ENCODE peak calls at places on chromosomes 12 and 14, in seven cellular contexts. S is stimulated activated CD8-positive, alpha-beta memory T cell treated with anti-CD3 and anti-CD28 coated beads, Interleukin-4, amount 100 ng/mL, for 1 hour; F is fibroblast of lung; W is NB4; L is stimulated activated naive CD8-positive, alpha-beta T cell treated with anti-CD3 and anti-CD28 coated beads, Interleukin-15, amount 100 ng/mL, for 72 hours; N is right cardiac atrium; H is cardiac fibroblast. Q is an unnamed sample.

GRCh38 chr12:46071335-46071734 is 81.0 kb upstream of the SCAF11 start:
- DNase-seq in F (no peak), W (no peak), S (no peak), N (no peak), L (no peak), H (no peak), Q (no peak)

GRCh38 chr12:96140110-96140509 is 54.1 kb upstream of the ELK3 start:
- DNase-seq in L (no peak), F (no peak), N (no peak), W (peak; percentile 75), S (no peak), H (peak; percentile 76), Q (peak; percentile 34)

GRCh38 chr12:132352896-132353800 is 23.8 kb upstream of the GALNT9 start:
- DNase-seq in S (no peak), H (no peak), W (peak; percentile 45), L (no peak), F (no peak), N (no peak), Q (no peak)

GRCh38 chr14:76564471-76565119 is 188.7 kb downstream of the ESRRB start:
- DNase-seq in H (no peak), F (no peak), W (peak; percentile 45), S (no peak), N (no peak), L (no peak), Q (no peak)

GRCh38 chr14:80136358-80136757 is 74.9 kb downstream of the DIO2 start:
- DNase-seq in F (no peak), S (no peak), N (no peak), L (no peak), W (peak; percentile 40), H (peak; percentile 6), Q (no peak)

GRCh38 chr14:64279719-64280668 is 14.2 kb downstream of the ESR2 start:
- DNase-seq in L (peak; percentile 10), N (no peak), F (no peak), W (no peak), H (peak; percentile 6), S (no peak), Q (no peak)

GRCh38 chr12:81141220-81141619 is 63.3 kb downstream of the ACSS3 start:
- DNase-seq in N (no peak), W (no peak), F (no peak), H (no peak), S (no peak), L (no peak), Q (no peak)

GRCh38 chr14:34059925-34060746 is 109.3 kb upstream of the EGLN3 start:
- DNase-seq in S (peak; percentile 3), F (peak; percentile 62), H (peak; percentile 65), N (peak; percentile 86), W (peak; percentile 56), L (peak; percentile 64), Q (peak; percentile 65)

GRCh38 chr12:52247622-52248540 is 14.8 kb downstream of the KRT7 start:
- DNase-seq in F (no peak), W (no peak), H (no peak), L (no peak), S (no peak), N (no peak), Q (no peak)

GRCh38 chr12:54030889-54031860 is 1.7 kb upstream of the HOXC5 start:
- DNase-seq in N (no peak), W (no peak), F (peak; percentile 32), S (no peak), H (peak; percentile 17), L (no peak), Q (peak; percentile 60)

GRCh38 chr14:26896447-26896846 is 298.6 kb upstream of the NOVA1 start:
- DNase-seq in F (peak; percentile 84), N (peak; percentile 23), H (peak; percentile 85), S (no peak), W (no peak), L (no peak), Q (peak; percentile 71)

GRCh38 chr12:29241821-29242591 is 92.9 kb downstream of the FAR2 start:
- DNase-seq in F (peak; percentile 90), L (no peak), N (peak; percentile 16), H (peak; percentile 93), W (peak; percentile 99), S (no peak), Q (peak; percentile 80)

GRCh38 chr12:14950982-14951746 is 10.2 kb downstream of the ARHGDIB start:
- DNase-seq in H (peak; percentile 44), L (no peak), F (no peak), S (no peak), N (peak; percentile 40), W (no peak), Q (no peak)

GRCh38 chr12:94831081-94831747 is 172.3 kb downstream of the NDUFA12 start:
- DNase-seq in W (peak; percentile 70), H (no peak), L (peak; percentile 21), F (no peak), N (no peak), S (no peak), Q (no peak)

GRCh38 chr14:33271216-33271615 is 332.5 kb downstream of the NPAS3 start:
- DNase-seq in N (no peak), S (no peak), H (no peak), L (no peak), F (no peak), W (no peak), Q (no peak)

GRCh38 chr12:106790020-106790419 is 15.5 kb downstream of the RIC8B start:
- DNase-seq in F (no peak), L (no peak), N (no peak), H (no peak), W (no peak), S (no peak), Q (no peak)

GRCh38 chr12:81329088-81329487 is 251.2 kb downstream of the ACSS3 start:
- DNase-seq in F (peak; percentile 5), W (peak; percentile 46), H (peak; percentile 41), L (no peak), S (no peak), N (no peak), Q (no peak)

GRCh38 chr12:31362115-31362758 is 36.3 kb upstream of the SINHCAF start:
- DNase-seq in N (no peak), L (peak; percentile 8), H (no peak), S (no peak), W (peak; percentile 49), F (no peak), Q (no peak)

GRCh38 chr12:100955139-100955538 is 160.6 kb downstream of the ANO4 start:
- DNase-seq in W (no peak), L (no peak), F (peak; percentile 47), H (peak; percentile 67), S (no peak), N (no peak), Q (no peak)

GRCh38 chr12:96218989-96219678 is 25.0 kb downstream of the ELK3 start:
- DNase-seq in H (no peak), N (no peak), L (no peak), S (no peak), W (no peak), F (no peak), Q (no peak)

GRCh38 chr14:92209141-92209540 is 87.4 kb downstream of the CPSF2 start:
- DNase-seq in S (no peak), W (no peak), L (no peak), F (no peak), H (no peak), N (no peak), Q (peak; percentile 4)

GRCh38 chr12:121038861-121039654 is at the start of gene OASL:
- DNase-seq in S (peak; percentile 61), N (peak; percentile 44), F (peak; percentile 80), H (peak; percentile 54), W (peak; percentile 66), L (peak; percentile 54), Q (peak; percentile 61)

GRCh38 chr14:59481407-59482119 is 2.6 kb downstream of the L3HYPDH start:
- DNase-seq in S (no peak), L (no peak), F (peak; percentile 87), W (no peak), H (peak; percentile 87), N (no peak), Q (peak; percentile 65)

GRCh38 chr14:75566321-75566720 is 12.1 kb upstream of the FLVCR2 start:
- DNase-seq in F (no peak), N (no peak), S (no peak), L (peak; percentile 79), H (peak; percentile 38), W (no peak), Q (no peak)

GRCh38 chr12:123614531-123614930 is 12.6 kb downstream of the DDX55 start:
- DNase-seq in S (no peak), N (peak; percentile 17), L (no peak), H (peak; percentile 67), W (no peak), F (peak; percentile 35), Q (peak; percentile 77)

GRCh38 chr14:103734081-103734888 is 18.7 kb downstream of the ZFYVE21 start:
- DNase-seq in S (no peak), W (no peak), F (no peak), L (no peak), H (no peak), N (no peak), Q (no peak)

GRCh38 chr12:113071427-113072112 is 15.0 kb downstream of the DTX1 start:
- DNase-seq in N (no peak), H (no peak), L (no peak), W (no peak), F (no peak), S (no peak), Q (no peak)

GRCh38 chr14:100732766-100733100 is 6.0 kb downstream of the DLK1 start:
- DNase-seq in N (no peak), W (no peak), H (no peak), S (no peak), F (no peak), L (no peak), Q (no peak)

GRCh38 chr14:85487215-85487614 is 42.7 kb upstream of the FLRT2 start:
- DNase-seq in N (peak; percentile 22), H (peak; percentile 53), S (no peak), W (no peak), L (no peak), F (peak; percentile 72), Q (peak; percentile 94)

GRCh38 chr12:58081488-58081887 is 140.1 kb downstream of the ATP23 start:
- DNase-seq in H (no peak), N (no peak), F (no peak), W (no peak), L (no peak), S (no peak), Q (no peak)

GRCh38 chr14:75648066-75648838 is 12.4 kb downstream of the ERG28 start:
- DNase-seq in F (peak; percentile 96), S (no peak), L (no peak), H (peak; percentile 99), W (no peak), N (peak; percentile 59), Q (peak; percentile 89)

GRCh38 chr12:101935769-101936741 is 58.7 kb downstream of the DRAM1 start:
- DNase-seq in S (no peak), L (no peak), F (peak; percentile 96), W (no peak), H (peak; percentile 95), N (peak; percentile 80), Q (peak; percentile 99)

GRCh38 chr12:32532415-32532814 is 133.1 kb downstream of the FGD4 start:
- DNase-seq in F (no peak), W (no peak), N (no peak), H (no peak), L (no peak), S (no peak), Q (no peak)

GRCh38 chr12:122888232-122888752 is 7.6 kb downstream of the VPS37B start:
- DNase-seq in L (no peak), F (peak; percentile 57), S (no peak), H (peak; percentile 91), W (peak; percentile 85), N (no peak), Q (peak; percentile 74)

GRCh38 chr12:89756638-89757321 is 48.1 kb upstream of the ATP2B1 start:
- DNase-seq in S (no peak), F (peak; percentile 100), W (peak; percentile 100), L (peak; percentile 20), N (no peak), H (peak; percentile 100), Q (peak; percentile 99)

GRCh38 chr14:45705954-45706353 is 453.0 kb upstream of the MIS18BP1 start:
- DNase-seq in S (no peak), L (no peak), F (no peak), H (no peak), N (no peak), W (no peak), Q (no peak)

GRCh38 chr14:60253649-60254048 is 4.6 kb downstream of the PPM1A start:
- DNase-seq in W (no peak), S (no peak), H (no peak), N (no peak), F (no peak), L (no peak), Q (no peak)

GRCh38 chr12:56763753-56764657 is 881 bp downstream of the HSD17B6 start:
- DNase-seq in L (no peak), H (peak; percentile 38), S (no peak), W (peak; percentile 13), F (peak; percentile 31), N (no peak), Q (peak; percentile 91)

Q was measured in fibroblast of villous mesenchyme.